ENCODE peak calls at places on chromosomes 3 and 15, in five cellular contexts. A is adrenal gland, R is tibial nerve, B is stomach, F is AG04450. G is an unnamed sample.
A peak's percentile ranks its signal among the peaks of the same experiment; 100 is the strongest.

GRCh38 chr15:62896969-62897486 is 145.5 kb upstream of the TPM1 start:
- DNase-seq in A (peak; percentile 94), R (peak; percentile 84), B (peak; percentile 88), F (peak; percentile 98), G (no peak)

GRCh38 chr3:172147113-172147818 is 107.9 kb downstream of the FNDC3B start:
- DNase-seq in A (no peak), R (no peak), B (no peak), F (no peak), G (no peak)

GRCh38 chr15:73575636-73576247 is 57.4 kb downstream of the NPTN start:
- DNase-seq in A (peak; percentile 34), R (no peak), B (peak; percentile 78), F (no peak), G (no peak)

GRCh38 chr3:61561374-61562041 is at the start of gene PTPRG:
- DNase-seq in A (peak; percentile 93), R (peak; percentile 86), B (peak; percentile 90), F (peak; percentile 83), G (peak; percentile 69)

GRCh38 chr3:141291610-141292345 is 60.2 kb downstream of the PXYLP1 start:
- DNase-seq in A (no peak), R (no peak), B (no peak), F (no peak), G (no peak)

GRCh38 chr3:135706758-135707375 is 258.7 kb upstream of the PPP2R3A start:
- DNase-seq in A (peak; percentile 17), R (no peak), B (no peak), F (no peak), G (no peak)

GRCh38 chr3:51706021-51706485 is 815 bp upstream of the GRM2 start:
- DNase-seq in A (peak; percentile 7), R (no peak), B (no peak), F (no peak), G (no peak)

GRCh38 chr3:143597774-143598652 is 250.3 kb downstream of the SLC9A9 start:
- DNase-seq in A (no peak), R (no peak), B (no peak), F (no peak), G (no peak)

GRCh38 chr3:81490541-81491288 is 270.7 kb downstream of the GBE1 start:
- DNase-seq in A (peak; percentile 87), R (peak; percentile 94), B (peak; percentile 80), F (peak; percentile 72), G (peak; percentile 91)

GRCh38 chr3:61172684-61173083 is 78.6 kb downstream of the FHIT start:
- DNase-seq in A (no peak), R (no peak), B (no peak), F (no peak), G (peak; percentile 10)

GRCh38 chr3:122010506-122010905 is 11.5 kb downstream of the ILDR1 start:
- DNase-seq in A (no peak), R (no peak), B (no peak), F (no peak), G (no peak)

GRCh38 chr3:139491966-139492365 is 15.7 kb upstream of the RBP2 start:
- DNase-seq in A (no peak), R (no peak), B (no peak), F (no peak), G (no peak)

GRCh38 chr3:149678365-149678948 is 20.6 kb upstream of the WWTR1 start:
- DNase-seq in A (no peak), R (no peak), B (no peak), F (no peak), G (no peak)

GRCh38 chr3:124791639-124792111 is 61.4 kb downstream of the UMPS start:
- DNase-seq in A (peak; percentile 44), R (no peak), B (no peak), F (peak; percentile 91), G (peak; percentile 16)

GRCh38 chr3:63908081-63908736 is 4.0 kb downstream of the SCAANT1 start:
- DNase-seq in A (no peak), R (no peak), B (no peak), F (no peak), G (no peak)
- TF ChIP-seq CTCF in A (no peak), R (no peak), B (no peak), F (peak; percentile 58), G (no peak)

GRCh38 chr3:10470120-10470665 is 35.2 kb downstream of the ATP2B2 start:
- DNase-seq in A (no peak), R (no peak), B (no peak), F (no peak), G (no peak)

GRCh38 chr3:10469406-10470119 is 35.8 kb downstream of the ATP2B2 start:
- DNase-seq in A (no peak), R (no peak), B (no peak), F (no peak), G (no peak)

GRCh38 chr3:10472877-10473440 is 32.4 kb downstream of the ATP2B2 start:
- DNase-seq in A (no peak), R (no peak), B (no peak), F (no peak), G (no peak)

GRCh38 chr3:10470666-10471336 is 34.6 kb downstream of the ATP2B2 start:
- DNase-seq in A (no peak), R (no peak), B (no peak), F (no peak), G (no peak)

DNA sequence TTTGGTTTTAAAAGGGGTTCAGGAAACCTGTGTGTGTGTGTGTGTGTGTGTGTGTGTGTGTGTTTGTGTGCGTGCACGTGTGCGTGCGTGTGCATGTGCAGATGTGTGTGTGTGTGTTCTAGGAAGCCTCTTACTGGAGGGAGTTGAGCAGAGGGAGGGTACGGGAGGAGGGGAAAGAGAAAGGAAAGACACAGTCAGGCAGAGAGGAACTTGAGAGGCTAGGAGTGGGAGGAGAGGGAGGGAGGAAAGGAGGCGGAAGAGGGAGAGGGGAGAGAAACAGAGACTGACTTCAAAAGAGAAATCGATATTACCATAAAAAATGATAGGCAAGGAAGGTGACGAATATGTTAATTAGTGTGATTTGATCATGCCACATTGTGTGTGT is 34.1 kb downstream of the ATP2B2 start:
- DNase-seq in A (no peak), R (no peak), B (no peak), F (no peak), G (no peak)
- H3K4me3 ChIP-seq in A (no peak overlapping the region), R (no peak overlapping the region), B (no peak overlapping the region), F (no peak overlapping the region), G (no peak overlapping the region)

DNA sequence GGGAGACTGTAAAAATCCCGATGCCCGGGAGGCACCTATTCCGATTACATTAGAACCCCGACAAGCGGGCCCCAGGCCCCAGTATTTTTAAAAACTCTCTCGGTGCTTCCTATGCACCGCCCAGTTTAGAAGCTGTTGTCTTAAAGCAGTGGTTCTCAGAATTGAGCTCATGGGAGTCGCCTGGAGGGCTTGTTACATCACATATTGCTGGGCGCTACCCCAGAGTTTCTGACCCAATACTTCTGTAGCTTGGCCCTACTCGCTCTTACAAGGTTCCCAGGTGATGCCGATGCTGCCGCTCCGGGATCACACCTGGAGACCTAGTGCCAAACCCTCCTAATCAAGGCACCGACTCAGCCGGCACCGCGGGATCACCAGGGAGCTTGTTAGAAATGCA is 35.2 kb downstream of the CPN2 start:
- DNase-seq in A (no peak), R (peak; percentile 27), B (no peak), F (no peak), G (no peak)
- TF ChIP-seq CTCF in A (no peak), R (no peak), B (no peak), F (no peak), G (no peak)

DNA sequence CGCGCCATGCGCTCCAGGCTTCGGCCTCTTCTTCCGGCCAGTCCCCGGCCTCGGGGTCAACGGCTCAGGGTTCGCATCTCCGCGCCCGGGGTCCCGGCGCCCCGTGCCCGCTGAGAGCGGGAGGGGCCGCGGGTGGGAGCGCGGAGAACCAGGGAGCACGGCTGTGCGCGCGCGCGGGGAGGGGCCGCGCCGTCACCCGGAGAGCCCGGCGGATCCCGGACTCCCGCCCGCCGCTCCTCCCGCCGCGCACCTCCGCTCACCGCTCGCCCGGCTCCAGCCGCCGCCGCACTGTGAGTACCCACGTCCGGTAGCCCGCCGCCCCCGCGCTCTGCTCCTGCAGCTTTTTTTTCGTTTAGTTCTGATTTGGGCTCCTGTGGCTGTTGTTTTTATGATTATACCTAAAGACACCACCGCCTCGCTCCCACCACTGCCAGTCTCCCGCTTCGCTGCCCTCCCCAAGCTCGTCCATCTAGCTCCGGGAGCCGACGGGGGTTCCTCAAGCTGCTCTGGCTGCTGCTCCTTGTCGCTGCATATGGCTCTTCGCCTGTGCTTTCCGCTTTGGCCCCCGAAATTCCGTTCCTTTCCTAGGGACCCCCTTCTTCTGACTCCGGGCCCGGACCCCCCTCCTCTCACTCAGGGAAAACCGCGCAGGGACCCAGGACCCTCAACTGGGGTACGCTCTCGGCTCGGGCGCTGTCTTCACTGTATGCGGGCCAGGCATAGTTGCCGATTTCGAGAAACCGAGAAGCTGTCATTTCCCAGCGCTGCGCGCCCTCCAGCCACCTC is 1.7 kb upstream of the SKOR1 start:
- DNase-seq in A (no peak), R (no peak), B (no peak), F (no peak), G (no peak)
- H3K4me3 ChIP-seq in A (no peak overlapping the region), R (no peak overlapping the region), B (peak overlapping the region; percentile 31), F (no peak overlapping the region), G (peak overlapping the region; percentile 12)

G was measured in GM12865.